ENCODE peak calls at places on chromosomes 6 and 20, in five cellular contexts. Z is PC-9; U is activated CD8-positive, alpha-beta T cell treated with anti-CD3 and anti-CD28 coated beads for 36 hours; I is endothelial cell of umbilical vein; Y is H9. O is an unnamed sample.

GRCh38 chr6:51250317-51250716 is 431.6 kb downstream of the TFAP2B start:
- DNase-seq in Y (no peak), U (no peak), Z (no peak), I (no peak), O (no peak)

GRCh38 chr6:43964659-43965570 is 162.3 kb downstream of the MRPL14 start:
- DNase-seq in I (no peak), U (no peak), Y (peak), Z (no peak), O (no peak)

GRCh38 chr20:36784900-36785299 is 11.3 kb upstream of the DSN1 start:
- DNase-seq in I (no peak), Z (no peak), Y (no peak), U (no peak), O (no peak)

GRCh38 chr6:37691904-37692806 is 5.5 kb downstream of the MDGA1 start:
- DNase-seq in U (peak), I (peak), Z (peak), Y (peak), O (peak)

GRCh38 chr6:2714359-2714895 is 36.3 kb downstream of the MYLK4 start:
- DNase-seq in Y (no peak), I (peak), U (no peak), Z (no peak), O (peak)

GRCh38 chr20:16624106-16624505 is 50.9 kb upstream of the KIF16B start:
- DNase-seq in I (no peak), Z (peak), Y (no peak), U (no peak), O (no peak)

GRCh38 chr6:43575105-43575771 is 600 bp downstream of the XPO5 start:
- DNase-seq in Z (no peak), I (peak), U (peak), Y (peak), O (no peak)

GRCh38 chr6:558959-559358 is 97.9 kb downstream of the HUS1B start:
- DNase-seq in I (no peak), Z (no peak), U (peak), Y (no peak), O (no peak)

GRCh38 chr6:139611327-139611958 is 237.0 kb upstream of the CITED2 start:
- DNase-seq in Z (no peak), Y (no peak), U (no peak), I (no peak), O (no peak)

GRCh38 chr6:46642928-46643751 is 9.5 kb downstream of the CYP39A1 start:
- DNase-seq in Y (no peak), I (no peak), U (peak), Z (peak), O (no peak)

GRCh38 chr6:2970034-2970685 is 1.2 kb downstream of the SERPINB6 start:
- DNase-seq in Z (no peak), I (peak), U (no peak), Y (peak), O (no peak)

GRCh38 chr6:36848658-36849441 is 9.6 kb upstream of the CPNE5 start:
- DNase-seq in I (peak), Y (peak), Z (no peak), U (no peak), O (no peak)

GRCh38 chr6:88945596-88945995 is 17.8 kb downstream of the RNGTT start:
- DNase-seq in I (no peak), U (no peak), Y (no peak), Z (no peak), O (no peak)

GRCh38 chr20:50138479-50139393 is 14.8 kb downstream of the PEDS1 start:
- DNase-seq in Y (peak), Z (no peak), I (no peak), U (no peak), O (no peak)
- TF ChIP-seq CTCF in Y (peak), Z (no peak), I (peak), U (no peak), O (no peak)

GRCh38 chr6:130527173-130527572 is 161.4 kb downstream of the TMEM200A start:
- DNase-seq in Y (no peak), U (no peak), I (no peak), Z (peak), O (no peak)

GRCh38 chr6:130520801-130521200 is 155.0 kb downstream of the TMEM200A start:
- DNase-seq in Y (no peak), Z (no peak), U (no peak), I (no peak), O (no peak)

GRCh38 chr6:130526466-130526865 is 160.6 kb downstream of the TMEM200A start:
- DNase-seq in U (no peak), Z (no peak), I (no peak), Y (no peak), O (no peak)

GRCh38 chr6:130525378-130525777 is 159.6 kb downstream of the TMEM200A start:
- DNase-seq in U (no peak), I (no peak), Y (no peak), Z (no peak), O (no peak)

GRCh38 chr6:130524552-130524951 is 158.7 kb downstream of the TMEM200A start:
- DNase-seq in Y (no peak), U (peak), Z (no peak), I (no peak), O (no peak)
- TF ChIP-seq CTCF in Y (no peak), U (no peak), Z (no peak), I (no peak), O (no peak)

DNA sequence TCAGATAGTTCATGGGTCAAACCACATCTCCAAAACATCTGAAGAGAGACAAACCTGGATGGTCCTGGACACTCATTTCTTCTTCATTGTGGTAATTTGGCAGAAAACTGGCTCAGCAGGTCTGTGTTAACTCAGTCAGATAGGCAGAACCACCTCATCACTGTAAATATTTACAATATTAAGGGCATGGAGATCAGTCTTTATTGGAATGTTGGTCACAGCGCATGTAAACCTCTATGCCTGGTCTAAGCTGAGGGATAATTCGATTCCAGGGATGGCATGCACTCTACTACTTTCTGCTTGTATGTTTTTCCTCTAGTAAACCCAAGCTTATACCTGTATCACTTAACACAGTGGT is 4.0 kb upstream of the TBC1D7 start:
- DNase-seq in Z (no peak), U (no peak), Y (no peak), I (no peak), O (no peak)
- TF ChIP-seq CTCF in Z (no peak), U (no peak), Y (no peak), I (no peak), O (no peak)

GRCh38 chr6:106046854-106047200 is 39.3 kb upstream of the PRDM1 start:
- DNase-seq in Y (no peak), I (no peak), U (no peak), Z (no peak), O (no peak)
- TF ChIP-seq CTCF in Y (no peak), I (no peak), U (no peak), Z (no peak), O (no peak)

GRCh38 chr20:59993736-59994484 is 35.7 kb downstream of the CDH26 start:
- DNase-seq in Z (no peak), Y (peak), I (no peak), U (no peak), O (no peak)

GRCh38 chr20:59994697-59995122 is 36.5 kb downstream of the CDH26 start:
- DNase-seq in U (no peak), Z (peak), I (no peak), Y (peak), O (no peak)

GRCh38 chr20:59996112-59996511 is 37.9 kb downstream of the CDH26 start:
- DNase-seq in Y (no peak), I (no peak), U (no peak), Z (peak), O (no peak)

GRCh38 chr20:59988141-59988540 is 29.9 kb downstream of the CDH26 start:
- DNase-seq in Y (no peak), I (no peak), Z (peak), U (no peak), O (peak)

GRCh38 chr20:59992531-59992930 is 34.3 kb downstream of the CDH26 start:
- DNase-seq in Y (no peak), U (no peak), Z (peak), I (no peak), O (peak)
- TF ChIP-seq CTCF in Y (no peak), U (no peak), Z (peak), I (no peak), O (peak)